ENCODE peak calls at places on chromosomes 13 and 19, in four cellular contexts. T, X, H and N are unnamed samples.

GRCh38 chr19:20612711-20613316 is 47.2 kb upstream of the ZNF737 start:
- DNase-seq in H (no peak), X (no peak), T (no peak), N (no peak)

GRCh38 chr13:103471896-103472295 is 405.7 kb upstream of the SLC10A2 start:
- DNase-seq in H (no peak), T (no peak), X (no peak), N (no peak)

GRCh38 chr13:48976677-48977625 is 1.2 kb downstream of the FNDC3A start:
- DNase-seq in X (no peak), H (no peak), T (peak; percentile 73), N (no peak)

GRCh38 chr19:9075064-9075964 is 11.5 kb upstream of the OR1M1 start:
- DNase-seq in H (peak; percentile 84), X (no peak), T (peak; percentile 65), N (peak; percentile 30)

GRCh38 chr13:51246005-51246404 is 23.8 kb downstream of the FAM124A start:
- DNase-seq in H (no peak), T (no peak), X (no peak), N (peak; percentile 78)

GRCh38 chr13:24842533-24843278 is 78.7 kb downstream of the RNF17 start:
- DNase-seq in H (no peak), T (no peak), X (no peak), N (no peak)

GRCh38 chr13:40922437-40923040 is 96.6 kb downstream of the ELF1 start:
- DNase-seq in X (no peak), H (no peak), T (peak; percentile 10), N (no peak)

GRCh38 chr13:48776396-48776795 is 122.7 kb downstream of the CYSLTR2 start:
- DNase-seq in T (no peak), H (no peak), X (no peak), N (no peak)

GRCh38 chr19:48458016-48458415 is 2.6 kb downstream of the KCNJ14 start:
- DNase-seq in H (no peak), X (no peak), T (no peak), N (no peak)

GRCh38 chr19:13078897-13079541 is 23.6 kb downstream of the LYL1 start:
- DNase-seq in X (no peak), T (no peak), H (peak; percentile 65), N (no peak)

GRCh38 chr19:31214997-31215396 is 134.2 kb downstream of the TSHZ3 start:
- DNase-seq in H (no peak), X (no peak), T (no peak), N (no peak)

GRCh38 chr13:114131581-114132418 is 623 bp downstream of the RASA3 start:
- DNase-seq in H (peak; percentile 69), T (no peak), X (no peak), N (peak; percentile 80)

GRCh38 chr13:82719987-82720386 is 1162.3 kb downstream of the SLITRK1 start:
- DNase-seq in X (no peak), H (no peak), T (no peak), N (no peak)

GRCh38 chr13:73656863-73657262 is 477.3 kb downstream of the KLF12 start:
- DNase-seq in H (no peak), T (no peak), X (no peak), N (no peak)
- TF ChIP-seq NFIC in H (no peak), T (no peak), X (no peak), N (no peak)

GRCh38 chr19:40575326-40575725 is 1.3 kb upstream of the SHKBP1 start:
- DNase-seq in X (no peak), H (no peak), T (no peak), N (no peak)

GRCh38 chr19:40576585-40577451 is at the start of gene SHKBP1:
- DNase-seq in X (peak; percentile 86), T (peak; percentile 84), H (peak; percentile 98), N (peak; percentile 98)

GRCh38 chr19:40571831-40572495 is 4.7 kb upstream of the SHKBP1 start:
- DNase-seq in X (no peak), H (no peak), T (no peak), N (no peak)

GRCh38 chr19:40578442-40578908 is 1.8 kb downstream of the SHKBP1 start:
- DNase-seq in T (no peak), X (no peak), H (peak; percentile 77), N (peak; percentile 60)

GRCh38 chr19:40576181-40576584 is 490 bp upstream of the SHKBP1 start:
- DNase-seq in T (no peak), H (peak; percentile 43), X (no peak), N (no peak)
- TF ChIP-seq NFIC in T (no peak), H (no peak), X (no peak), N (no peak)

DNA sequence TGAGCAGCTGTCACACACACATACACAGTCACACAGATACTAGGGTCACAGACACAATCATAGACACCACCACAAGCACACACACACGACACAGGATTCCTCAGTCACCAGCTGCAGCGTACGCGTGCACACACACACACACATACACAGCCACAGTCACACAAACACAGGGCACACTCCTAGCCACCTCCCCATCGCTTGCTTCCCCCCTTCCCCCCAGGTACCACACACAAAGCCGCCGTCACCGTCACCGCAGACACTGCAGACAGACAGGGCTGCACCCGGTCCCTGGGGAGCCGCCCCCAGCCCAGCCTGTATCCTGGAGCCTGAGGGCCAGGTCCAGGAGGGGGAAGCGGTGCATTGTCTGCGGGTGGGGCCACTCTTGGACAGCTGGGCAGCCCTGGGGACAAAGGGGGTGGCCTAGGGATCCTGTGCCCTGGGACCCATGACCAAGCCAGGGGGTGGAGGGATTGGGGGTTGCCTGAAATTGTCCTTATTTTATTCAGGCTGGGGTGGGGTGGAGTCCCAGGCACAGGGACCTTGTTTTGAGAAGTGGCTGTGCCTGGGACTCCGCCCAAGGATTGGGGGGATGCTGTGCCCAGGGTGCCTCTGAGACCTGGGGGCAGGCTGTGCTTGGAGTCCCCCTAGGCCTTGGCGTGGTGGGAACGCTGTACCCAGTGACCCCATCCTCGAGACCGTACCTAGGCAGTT is 957 bp downstream of the NUMBL start:
- DNase-seq in X (no peak), T (no peak), H (peak; percentile 51), N (peak; percentile 71)
- TF ChIP-seq NFIC in X (no peak), T (no peak), H (no peak), N (no peak)

GRCh38 chr13:98478134-98479129 is 98.5 kb downstream of the STK24 start:
- DNase-seq in X (peak; percentile 62), H (peak; percentile 26), T (no peak), N (peak; percentile 56)

GRCh38 chr13:98474761-98475160 is 102.1 kb downstream of the STK24 start:
- DNase-seq in H (no peak), T (no peak), X (no peak), N (no peak)

GRCh38 chr13:98476106-98476505 is 100.8 kb downstream of the STK24 start:
- DNase-seq in H (no peak), X (no peak), T (no peak), N (peak; percentile 57)

GRCh38 chr13:98475521-98475920 is 101.4 kb downstream of the STK24 start:
- DNase-seq in T (no peak), H (peak; percentile 33), X (no peak), N (peak; percentile 56)

DNA sequence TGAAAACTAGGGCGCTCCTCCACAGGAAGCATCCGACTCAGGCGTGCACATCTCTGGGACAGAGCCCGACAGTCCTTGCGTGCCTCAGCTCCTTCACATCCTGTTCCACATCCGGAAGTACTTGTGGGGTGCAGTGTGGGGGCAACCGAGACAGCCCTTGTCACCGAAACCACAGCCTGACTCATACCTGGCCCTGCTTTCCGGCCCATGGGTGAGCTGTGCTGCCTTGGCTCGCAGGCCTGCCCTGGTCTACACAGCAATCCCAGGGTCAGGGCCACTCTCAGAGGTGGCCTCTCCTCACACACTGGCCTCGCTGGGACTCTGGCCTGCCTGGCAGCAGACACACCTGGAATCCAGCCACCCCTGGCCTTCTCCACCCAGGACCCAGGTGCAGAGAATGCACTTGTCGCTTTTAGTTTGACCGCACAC is 100.4 kb downstream of the STK24 start:
- DNase-seq in H (peak; percentile 46), X (peak; percentile 90), T (no peak), N (no peak)
- TF ChIP-seq NFIC in H (no peak), X (peak; percentile 98), T (no peak), N (peak; percentile 43)

GRCh38 chr19:16435238-16435911 is 36.4 kb downstream of the EPS15L1 start:
- DNase-seq in X (no peak), T (no peak), H (no peak), N (no peak)
- TF ChIP-seq NFIC in X (no peak), T (no peak), H (no peak), N (peak; percentile 60)

DNA sequence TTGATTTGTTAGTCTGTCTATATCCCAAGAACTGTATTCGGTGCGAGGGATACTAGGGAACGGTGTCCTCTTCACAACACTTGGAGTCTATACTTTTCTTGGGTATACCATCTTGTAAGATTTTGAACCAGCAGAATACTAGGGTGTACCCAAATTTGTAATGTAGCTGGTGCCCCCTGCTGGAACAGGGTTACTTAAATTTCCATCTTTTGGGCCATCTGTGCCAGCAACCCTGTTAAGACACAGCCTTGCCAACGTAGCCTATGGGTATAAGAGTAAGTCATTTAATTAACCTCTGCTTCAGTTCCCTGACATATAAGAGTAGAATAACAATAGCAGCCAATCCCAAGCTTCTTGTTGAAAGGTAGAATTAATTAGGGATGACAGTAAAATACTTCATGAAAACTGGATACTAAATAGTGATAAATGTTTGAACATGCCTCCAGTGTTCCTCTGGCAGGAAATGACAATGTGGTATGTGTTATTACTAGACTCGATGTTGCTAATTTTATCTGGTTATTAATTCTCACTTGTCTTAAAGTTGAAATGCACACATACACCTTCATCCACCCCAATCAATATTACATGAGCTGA is 607.6 kb downstream of the FGF9 start:
- DNase-seq in X (peak; percentile 43), T (peak; percentile 2), H (no peak), N (peak; percentile 8)
- TF ChIP-seq NFIC in X (no peak), T (no peak), H (no peak), N (no peak)